ENCODE peak calls at places on chromosomes 12 and 14, in six cellular contexts. Y is A549; O is CD4-positive, CD25-positive, alpha-beta regulatory T cell; L is colonic mucosa; U is transverse colon; D is astrocyte of the spinal cord. W is an unnamed sample.

GRCh38 chr14:34875031-34875922 is at the start of gene BAZ1A:
- DNase-seq in O (peak), L (peak), Y (peak), U (peak), D (peak), W (peak)

GRCh38 chr14:75399819-75400678 is 27.8 kb upstream of the JDP2 start:
- DNase-seq in D (peak), U (peak), L (peak), Y (peak), O (peak), W (no peak)

GRCh38 chr14:100903672-100904185 is at the start of gene RTL1:
- DNase-seq in O (no peak), D (no peak), L (no peak), U (no peak), Y (no peak), W (no peak)

GRCh38 chr12:104482113-104482512 is 25.4 kb downstream of the CHST11 start:
- DNase-seq in L (no peak), Y (no peak), U (no peak), D (no peak), O (no peak), W (no peak)

GRCh38 chr12:5567021-5567744 is 135.3 kb downstream of the NTF3 start:
- DNase-seq in U (no peak), Y (no peak), L (no peak), D (no peak), O (no peak), W (no peak)

GRCh38 chr12:3641428-3641883 is 111.5 kb downstream of the CRACR2A start:
- DNase-seq in D (peak), Y (no peak), L (no peak), U (no peak), O (no peak), W (no peak)

GRCh38 chr12:30450872-30451271 is 244.8 kb downstream of the IPO8 start:
- DNase-seq in Y (no peak), U (no peak), L (no peak), O (no peak), D (no peak), W (no peak)

GRCh38 chr12:121838096-121838495 is 20.6 kb downstream of the HPD start:
- DNase-seq in L (no peak), D (no peak), U (no peak), Y (no peak), O (no peak), W (no peak)

GRCh38 chr12:67634167-67634793 is 14.3 kb upstream of the DYRK2 start:
- DNase-seq in U (no peak), O (no peak), Y (no peak), L (no peak), D (no peak), W (no peak)

GRCh38 chr14:49461529-49462401 is 124.4 kb downstream of the RPS29 start:
- DNase-seq in U (peak), D (peak), L (peak), O (peak), Y (peak), W (peak)

GRCh38 chr14:76778546-76779215 is 17.4 kb downstream of the VASH1 start:
- DNase-seq in L (no peak), O (no peak), U (no peak), D (no peak), Y (no peak), W (no peak)

GRCh38 chr12:129036135-129036534 is 182.9 kb downstream of the GLT1D1 start:
- DNase-seq in O (no peak), L (no peak), Y (no peak), D (no peak), U (no peak), W (no peak)

GRCh38 chr12:124179936-124180605 is 114.8 kb upstream of the RFLNA start:
- DNase-seq in D (no peak), L (no peak), U (no peak), Y (no peak), O (no peak), W (no peak)

GRCh38 chr12:42643881-42644579 is 54.5 kb upstream of the PRICKLE1 start:
- DNase-seq in D (no peak), O (no peak), L (no peak), U (no peak), Y (no peak), W (no peak)

GRCh38 chr12:43233861-43234260 is 318.1 kb downstream of the ADAMTS20 start:
- DNase-seq in D (no peak), U (no peak), Y (no peak), O (no peak), L (no peak), W (no peak)

GRCh38 chr12:89895591-89895990 is 187.0 kb upstream of the ATP2B1 start:
- DNase-seq in U (no peak), D (no peak), O (no peak), L (no peak), Y (no peak), W (no peak)

GRCh38 chr12:9870311-9870866 is 1.2 kb upstream of the CLEC2B start:
- DNase-seq in D (peak), Y (no peak), L (no peak), U (no peak), O (peak), W (no peak)

GRCh38 chr12:48882325-48882687 is 16.6 kb upstream of the RND1 start:
- DNase-seq in U (no peak), D (peak), O (no peak), L (no peak), Y (no peak), W (no peak)

GRCh38 chr12:48882972-48883304 is 17.3 kb upstream of the RND1 start:
- DNase-seq in D (no peak), Y (no peak), O (no peak), L (no peak), U (no peak), W (no peak)

GRCh38 chr12:48883305-48884171 is 17.9 kb upstream of the RND1 start:
- DNase-seq in D (no peak), Y (no peak), U (no peak), O (no peak), L (peak), W (no peak)

GRCh38 chr12:48880647-48881046 is 15.0 kb upstream of the RND1 start:
- DNase-seq in O (no peak), L (no peak), Y (no peak), D (no peak), U (no peak), W (no peak)

DNA sequence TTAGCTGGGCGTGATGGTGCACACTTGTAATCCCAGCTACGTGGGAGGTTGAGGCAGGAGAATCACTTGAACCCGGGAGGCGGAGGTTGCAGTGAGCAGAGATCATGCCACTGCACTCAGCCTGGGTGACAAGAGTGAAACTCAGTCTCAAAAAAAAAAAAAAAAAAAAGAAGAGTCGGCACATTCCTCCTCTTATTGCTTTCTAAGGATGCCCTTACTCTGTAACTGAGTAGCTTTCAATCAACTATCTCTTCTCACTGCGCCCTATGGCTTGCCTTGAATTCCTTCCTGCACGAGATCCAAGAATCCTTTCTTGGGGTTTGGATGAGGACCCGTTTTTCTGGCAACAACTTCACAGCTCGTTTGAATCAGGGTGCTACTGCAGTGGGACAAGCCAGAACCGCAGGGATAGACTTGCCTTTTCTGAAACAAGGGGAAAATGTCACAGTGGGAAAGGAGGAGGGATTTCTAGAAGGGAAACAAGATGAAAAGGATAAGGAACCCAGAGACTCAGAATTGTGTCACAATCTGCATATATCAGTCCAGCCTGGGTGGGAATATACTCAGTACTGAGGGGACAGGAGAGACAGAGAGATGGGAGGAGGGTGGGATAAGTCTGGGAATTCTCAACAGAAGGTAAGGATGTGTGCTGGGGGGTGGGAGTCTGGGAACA is 16.1 kb upstream of the RND1 start:
- DNase-seq in D (no peak), U (no peak), L (no peak), O (no peak), Y (no peak), W (no peak)
- H3K4me3 ChIP-seq in D (no peak), U (no peak), L (no peak), O (no peak), Y (peak), W (no peak)

GRCh38 chr14:37232907-37233481 is 35.3 kb downstream of the MIPOL1 start:
- DNase-seq in D (peak), L (no peak), O (peak), U (no peak), Y (peak), W (no peak)

GRCh38 chr14:37237094-37237493 is 39.4 kb downstream of the MIPOL1 start:
- DNase-seq in U (no peak), O (no peak), D (no peak), L (no peak), Y (no peak), W (no peak)

GRCh38 chr14:37234222-37234621 is 36.5 kb downstream of the MIPOL1 start:
- DNase-seq in O (no peak), D (no peak), U (no peak), L (no peak), Y (no peak), W (no peak)

GRCh38 chr14:37241206-37241605 is 43.5 kb downstream of the MIPOL1 start:
- DNase-seq in D (no peak), L (no peak), O (no peak), Y (no peak), U (no peak), W (no peak)

GRCh38 chr14:37237735-37238200 is 40.0 kb downstream of the MIPOL1 start:
- DNase-seq in U (no peak), O (no peak), Y (no peak), D (no peak), L (no peak), W (no peak)
- H3K4me3 ChIP-seq in U (no peak), O (no peak), Y (no peak), D (no peak), L (no peak), W (no peak)

GRCh38 chr12:53198470-53199110 is 8.5 kb downstream of the ITGB7 start:
- DNase-seq in Y (no peak), O (peak), L (no peak), U (no peak), D (no peak), W (no peak)

GRCh38 chr12:53199700-53200099 is 7.4 kb downstream of the ITGB7 start:
- DNase-seq in D (no peak), L (no peak), U (no peak), Y (no peak), O (no peak), W (no peak)

GRCh38 chr12:53201170-53201541 is 5.9 kb downstream of the ITGB7 start:
- DNase-seq in U (no peak), Y (no peak), O (no peak), D (peak), L (no peak), W (no peak)

GRCh38 chr12:53200458-53201169 is 6.4 kb downstream of the ITGB7 start:
- DNase-seq in O (peak), Y (no peak), U (no peak), L (no peak), D (no peak), W (peak)

GRCh38 chr12:53200107-53200457 is 7.0 kb downstream of the ITGB7 start:
- DNase-seq in U (no peak), O (no peak), Y (no peak), L (no peak), D (no peak), W (no peak)
- H3K4me3 ChIP-seq in U (no peak), O (peak), Y (no peak), L (no peak), D (no peak), W (peak)

GRCh38 chr14:102544745-102545460 is 35.3 kb upstream of the ANKRD9 start:
- DNase-seq in U (peak), L (peak), Y (no peak), D (no peak), O (peak), W (no peak)
- H3K4me3 ChIP-seq in U (peak), L (peak), Y (no peak), D (no peak), O (no peak), W (no peak)

GRCh38 chr14:96197163-96197852 is 7.3 kb upstream of the BDKRB2 start:
- DNase-seq in O (no peak), D (no peak), Y (no peak), U (no peak), L (no peak), W (no peak)

GRCh38 chr14:96201157-96201556 is 3.5 kb upstream of the BDKRB2 start:
- DNase-seq in D (no peak), O (no peak), L (no peak), Y (no peak), U (no peak), W (no peak)

GRCh38 chr14:96195441-96196081 is 9.1 kb upstream of the BDKRB2 start:
- DNase-seq in O (no peak), U (no peak), Y (no peak), D (no peak), L (no peak), W (no peak)

GRCh38 chr14:96197969-96198368 is 6.7 kb upstream of the BDKRB2 start:
- DNase-seq in L (no peak), O (no peak), D (no peak), U (no peak), Y (no peak), W (no peak)

DNA sequence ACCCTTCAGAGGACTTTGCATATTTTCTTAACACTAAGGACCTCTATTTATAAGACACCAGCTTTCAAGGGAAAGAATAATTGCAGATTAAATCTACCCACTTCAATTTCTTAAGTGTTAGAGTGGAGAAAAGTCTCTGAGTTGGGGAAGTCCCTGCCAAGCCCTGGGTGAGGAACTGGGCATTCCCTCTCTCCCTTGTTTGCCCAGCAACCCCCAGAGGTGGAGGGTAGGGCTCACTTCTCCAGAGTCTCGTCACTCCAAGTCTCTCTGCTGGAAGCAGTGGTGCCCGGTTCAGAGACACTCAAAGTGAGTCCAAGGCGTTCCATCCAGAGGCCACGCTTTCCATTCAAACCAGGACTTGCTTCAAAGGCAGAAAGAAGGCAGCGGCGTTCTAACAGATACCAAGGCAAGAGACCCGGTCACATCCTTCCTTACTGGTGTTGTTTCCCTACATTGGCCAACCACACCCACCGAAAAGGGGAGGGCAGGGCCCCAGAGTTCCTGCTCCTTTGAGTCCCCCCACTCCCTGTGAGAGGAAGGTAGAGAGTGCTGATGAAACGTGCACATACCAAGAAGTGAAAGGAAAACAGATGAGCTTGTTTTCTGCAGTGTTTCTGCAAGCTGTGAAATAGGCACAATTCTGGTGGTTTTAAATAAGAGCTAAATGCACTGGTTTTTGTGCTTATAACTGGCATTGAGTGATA is 6.1 kb upstream of the BDKRB2 start:
- DNase-seq in Y (no peak), L (no peak), O (peak), U (no peak), D (peak), W (no peak)
- H3K4me3 ChIP-seq in Y (no peak), L (no peak), O (no peak), U (no peak), D (no peak), W (peak)

GRCh38 chr12:53096089-53096741 is 1.3 kb upstream of the IGFBP6 start:
- DNase-seq in O (no peak), U (peak), L (peak), D (peak), Y (no peak), W (no peak)
- H3K4me3 ChIP-seq in O (no peak), U (no peak), L (no peak), D (peak), Y (no peak), W (no peak)

GRCh38 chr12:26830783-26831601 is 2.0 kb downstream of the ITPR2 start:
- DNase-seq in U (no peak), Y (no peak), L (no peak), D (no peak), O (no peak), W (no peak)
- H3K4me3 ChIP-seq in U (no peak), Y (no peak), L (peak), D (peak), O (peak), W (peak)

W was measured in GM06990.